ENCODE peak calls at places on chromosome 19, in nine cellular contexts. A is colonic mucosa, D is cardiac muscle cell, R is cardiac fibroblast, Z is AG04450, C is mucosa of descending colon, Q is upper lobe of right lung, I is Peyer's patch, X is GM12864. N is an unnamed sample.

GRCh38 chr19:42345191-42345812 is 19.9 kb downstream of the MEGF8 start:
- DNase-seq in A (no peak), D (no peak), R (peak; percentile 73), Z (no peak), C (no peak), Q (no peak), I (no peak), X (no peak), N (no peak)

GRCh38 chr19:30423481-30423880 is 51.3 kb downstream of the ZNF536 start:
- DNase-seq in A (no peak), D (no peak), R (no peak), Z (no peak), C (no peak), Q (no peak), I (no peak), X (no peak), N (no peak)

GRCh38 chr19:35797663-35798062 is 15.0 kb downstream of the PRODH2 start:
- DNase-seq in A (no peak), D (peak; percentile 27), R (no peak), Z (no peak), C (no peak), Q (peak; percentile 67), I (no peak), X (no peak), N (no peak)

GRCh38 chr19:19668230-19669012 is at the start of gene ZNF101:
- DNase-seq in A (peak; percentile 96), D (peak; percentile 96), R (peak; percentile 90), Z (peak; percentile 70), C (peak; percentile 95), Q (peak; percentile 97), I (peak; percentile 97), X (peak; percentile 95), N (peak; percentile 95)

GRCh38 chr19:42284066-42284501 is 15.0 kb downstream of the CIC start:
- DNase-seq in A (peak; percentile 72), D (peak; percentile 85), R (peak; percentile 90), Z (peak; percentile 39), C (peak; percentile 71), Q (peak; percentile 94), I (peak; percentile 77), X (no peak), N (peak; percentile 89)

GRCh38 chr19:33559996-33560395 is 38.4 kb upstream of the PEPD start:
- DNase-seq in A (no peak), D (no peak), R (no peak), Z (no peak), C (no peak), Q (peak; percentile 44), I (no peak), X (no peak), N (no peak)

GRCh38 chr19:52533901-52534300 is 6.4 kb downstream of the ZNF808 start:
- DNase-seq in A (no peak), D (peak; percentile 6), R (no peak), Z (no peak), C (no peak), Q (no peak), I (no peak), X (no peak), N (no peak)

GRCh38 chr19:11242864-11243797 is 3.7 kb downstream of the ANGPTL8 start:
- DNase-seq in A (peak; percentile 96), D (peak; percentile 90), R (peak; percentile 85), Z (peak; percentile 65), C (peak; percentile 94), Q (peak; percentile 96), I (peak; percentile 85), X (peak; percentile 21), N (peak; percentile 88)

GRCh38 chr19:32053366-32053765 is 292.0 kb upstream of the ZNF507 start:
- DNase-seq in A (no peak), D (no peak), R (no peak), Z (no peak), C (no peak), Q (no peak), I (no peak), X (no peak), N (no peak)

GRCh38 chr19:49677901-49678674 is 1.0 kb downstream of the PRMT1 start:
- DNase-seq in A (peak; percentile 86), D (peak; percentile 92), R (peak; percentile 57), Z (no peak), C (peak; percentile 86), Q (peak; percentile 84), I (peak; percentile 90), X (peak; percentile 76), N (peak; percentile 86)

GRCh38 chr19:38815059-38816001 is 2.6 kb upstream of the LGALS4 start:
- DNase-seq in A (peak; percentile 77), D (no peak), R (no peak), Z (no peak), C (peak; percentile 77), Q (no peak), I (no peak), X (no peak), N (peak; percentile 62)

GRCh38 chr19:55705972-55706371 is 30.9 kb downstream of the EPN1 start:
- DNase-seq in A (no peak), D (no peak), R (no peak), Z (no peak), C (no peak), Q (no peak), I (no peak), X (no peak), N (no peak)

GRCh38 chr19:55700813-55701212 is 25.8 kb downstream of the EPN1 start:
- DNase-seq in A (no peak), D (no peak), R (no peak), Z (no peak), C (no peak), Q (peak; percentile 52), I (no peak), X (no peak), N (no peak)

GRCh38 chr19:55702131-55702627 is 27.2 kb downstream of the EPN1 start:
- DNase-seq in A (no peak), D (no peak), R (peak; percentile 34), Z (no peak), C (peak; percentile 41), Q (peak; percentile 38), I (no peak), X (no peak), N (peak; percentile 92)

GRCh38 chr19:55703790-55704215 is 28.8 kb downstream of the EPN1 start:
- DNase-seq in A (no peak), D (no peak), R (peak; percentile 32), Z (no peak), C (peak; percentile 70), Q (peak; percentile 79), I (peak; percentile 25), X (no peak), N (peak; percentile 51)

DNA sequence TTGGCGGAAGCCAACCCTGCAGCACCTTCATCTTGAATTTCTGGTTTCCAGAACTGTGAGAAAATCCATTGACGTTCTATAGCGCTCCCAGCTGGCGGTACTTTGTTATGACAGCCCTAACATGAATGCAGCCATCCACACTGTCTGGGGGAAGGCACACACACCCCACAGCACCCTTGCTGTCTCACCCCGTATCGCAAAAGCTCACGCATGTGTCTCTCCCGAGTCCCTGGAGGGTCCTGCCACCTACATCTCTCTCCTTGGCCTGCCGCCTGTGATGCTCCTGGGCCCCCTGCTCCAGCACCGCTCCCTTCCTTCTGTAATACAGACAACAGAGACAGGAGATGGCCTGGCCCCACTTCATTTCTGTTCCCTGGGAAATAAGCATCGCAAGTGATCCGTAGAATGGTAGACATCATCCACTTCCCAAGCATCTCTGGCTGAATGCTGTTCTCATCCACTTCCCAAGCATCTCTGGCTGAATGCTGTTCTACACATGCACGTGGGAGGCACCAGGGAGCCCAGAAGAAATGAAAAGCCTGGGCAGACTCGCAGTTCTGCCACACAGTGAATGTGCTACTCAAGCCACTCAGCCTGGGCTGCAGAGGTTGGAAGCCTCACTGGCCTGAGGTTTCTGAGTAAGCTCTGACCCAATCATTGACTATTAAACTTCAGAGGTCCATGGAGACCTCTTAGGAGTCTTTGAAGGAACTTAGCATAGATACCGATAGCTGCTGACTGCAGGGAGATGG is 29.6 kb downstream of the EPN1 start:
- DNase-seq in A (no peak), D (no peak), R (no peak), Z (no peak), C (peak; percentile 23), Q (peak; percentile 39), I (no peak), X (no peak), N (no peak)
- TF ChIP-seq CTCF in A (no peak), D (no peak), R (peak; percentile 17), Z (no peak), C (no peak), Q (no peak), I (peak; percentile 32), X (peak; percentile 29), N (no peak)

GRCh38 chr19:57362419-57362818 is 932 bp upstream of the TRAPPC2B start:
- DNase-seq in A (no peak), D (no peak), R (no peak), Z (no peak), C (no peak), Q (no peak), I (no peak), X (no peak), N (no peak)
- H3K4me3 ChIP-seq in A (peak overlapping the region; percentile 84), D (peak overlapping the region; percentile 35), R (peak overlapping the region; percentile 43), Z (peak overlapping the region; percentile 67), C (no peak overlapping the region), Q (peak overlapping the region; percentile 65), I (no peak overlapping the region), X (peak overlapping the region; percentile 65), N (peak overlapping the region; percentile 77)

GRCh38 chr19:15453906-15454305 is 4.2 kb upstream of the WIZ start:
- DNase-seq in A (no peak), D (no peak), R (no peak), Z (no peak), C (no peak), Q (no peak), I (no peak), X (no peak), N (no peak)

GRCh38 chr19:15452111-15453047 is 2.6 kb upstream of the WIZ start:
- DNase-seq in A (peak; percentile 86), D (peak; percentile 90), R (peak; percentile 89), Z (peak; percentile 8), C (peak; percentile 86), Q (peak; percentile 91), I (peak; percentile 44), X (no peak), N (peak; percentile 62)

GRCh38 chr19:15450528-15450890 is 753 bp upstream of the WIZ start:
- DNase-seq in A (no peak), D (no peak), R (no peak), Z (no peak), C (no peak), Q (no peak), I (no peak), X (no peak), N (no peak)

GRCh38 chr19:15454371-15454800 is 4.6 kb upstream of the WIZ start:
- DNase-seq in A (no peak), D (no peak), R (no peak), Z (no peak), C (no peak), Q (no peak), I (no peak), X (no peak), N (no peak)

GRCh38 chr19:15453091-15453498 is 3.3 kb upstream of the WIZ start:
- DNase-seq in A (no peak), D (peak; percentile 14), R (peak; percentile 17), Z (no peak), C (no peak), Q (no peak), I (no peak), X (no peak), N (no peak)
- TF ChIP-seq CTCF in A (no peak), D (peak; percentile 42), R (peak; percentile 19), Z (peak; percentile 30), C (no peak), Q (peak; percentile 33), I (peak; percentile 38), X (no peak), N (no peak)

DNA sequence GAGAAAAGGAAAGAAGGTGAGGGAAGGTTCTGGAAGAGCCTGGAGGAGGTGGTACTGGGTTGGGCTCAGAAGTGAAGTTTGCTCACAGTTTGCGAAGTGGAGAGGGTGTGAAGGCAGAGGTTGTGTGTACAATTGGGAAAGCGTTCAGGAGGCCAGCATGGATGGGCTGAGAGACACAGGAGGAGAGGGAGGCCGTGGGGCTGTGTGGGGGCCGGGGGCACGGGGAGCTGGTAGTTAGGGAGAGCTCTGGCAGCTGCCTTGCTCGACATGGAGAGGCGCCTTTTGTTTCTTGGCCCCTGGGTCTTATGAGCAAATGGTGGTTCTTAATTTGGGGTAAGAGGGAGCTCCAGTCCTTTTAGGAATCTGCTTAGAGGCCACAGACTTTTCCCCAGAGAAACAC is 16.7 kb downstream of the BICRA start:
- DNase-seq in A (no peak), D (no peak), R (no peak), Z (no peak), C (no peak), Q (no peak), I (no peak), X (no peak), N (no peak)
- H3K4me3 ChIP-seq in A (no peak overlapping the region), D (no peak overlapping the region), R (no peak overlapping the region), Z (no peak overlapping the region), C (no peak overlapping the region), Q (no peak overlapping the region), I (no peak overlapping the region), X (no peak overlapping the region), N (no peak overlapping the region)